ENCODE peak calls at places on chromosomes 11 and 22, in nine cellular contexts. C is bronchial epithelial cell, J is nephron progenitor cell, R is AG09319, T is pancreas, I is cardiac muscle cell, W is left ventricle myocardium inferior, Q is transverse colon, F is BJ. O is an unnamed sample.

GRCh38 chr11:23755076-23755475 is 741.8 kb upstream of the LUZP2 start:
- DNase-seq in C (peak), J (no peak), R (no peak), T (no peak), I (no peak), W (no peak), Q (no peak), F (no peak), O (no peak)

GRCh38 chr22:42511401-42511891 is 8.2 kb downstream of the RRP7A start:
- DNase-seq in C (no peak), J (no peak), R (no peak), T (no peak), I (no peak), W (no peak), Q (peak), F (no peak), O (no peak)

GRCh38 chr11:65506770-65507485 is 8.1 kb downstream of the MALAT1 start:
- DNase-seq in C (peak), J (no peak), R (peak), T (no peak), I (peak), W (no peak), Q (peak), F (no peak), O (peak)

GRCh38 chr11:10934293-10934850 is 76.5 kb upstream of the ZBED5 start:
- DNase-seq in C (no peak), J (no peak), R (no peak), T (no peak), I (peak), W (no peak), Q (peak), F (no peak), O (peak)

GRCh38 chr11:66467034-66467659 is 442 bp downstream of the PELI3 start:
- DNase-seq in C (peak), J (no peak), R (no peak), T (peak), I (peak), W (no peak), Q (peak), F (no peak), O (peak)

GRCh38 chr11:28773606-28774005 is 665.4 kb downstream of the METTL15 start:
- DNase-seq in C (no peak), J (no peak), R (no peak), T (no peak), I (no peak), W (no peak), Q (no peak), F (no peak), O (no peak)

GRCh38 chr11:92225206-92225562 is 566 bp downstream of the FAT3 start:
- DNase-seq in C (no peak), J (peak), R (no peak), T (no peak), I (peak), W (no peak), Q (no peak), F (no peak), O (no peak)

GRCh38 chr11:2382927-2383822 is 6.1 kb downstream of the CD81 start:
- DNase-seq in C (no peak), J (no peak), R (no peak), T (no peak), I (peak), W (peak), Q (peak), F (no peak), O (no peak)

GRCh38 chr11:44812971-44813370 is 86.2 kb downstream of the TSPAN18 start:
- DNase-seq in C (no peak), J (no peak), R (no peak), T (no peak), I (no peak), W (no peak), Q (no peak), F (no peak), O (no peak)

GRCh38 chr11:19367051-19367709 is 126.4 kb upstream of the E2F8 start:
- DNase-seq in C (no peak), J (no peak), R (no peak), T (no peak), I (no peak), W (no peak), Q (no peak), F (no peak), O (no peak)

GRCh38 chr11:107017433-107018227 is 646 bp downstream of the GUCY1A2 start:
- DNase-seq in C (no peak), J (peak), R (no peak), T (peak), I (peak), W (peak), Q (no peak), F (no peak), O (peak)

DNA sequence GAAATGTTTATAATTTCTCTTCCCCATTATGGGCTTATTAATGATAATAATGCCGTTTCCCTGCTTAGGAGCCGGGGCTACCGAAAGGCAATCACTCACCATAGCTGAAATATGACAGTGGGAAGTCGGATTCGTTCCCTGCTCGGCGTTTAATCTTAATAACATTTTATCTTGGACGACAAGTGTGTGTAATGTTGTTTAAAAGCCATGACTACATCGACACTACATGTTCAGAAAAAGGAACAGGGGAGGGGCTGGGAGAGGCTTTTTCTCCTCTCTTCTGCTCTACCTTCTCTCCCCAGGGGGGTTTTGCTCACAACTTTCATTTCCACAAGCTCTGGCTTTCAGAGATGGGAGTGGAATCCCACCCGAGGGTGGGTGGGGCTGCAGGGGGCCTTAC is 105.5 kb downstream of the DSCAML1 start:
- DNase-seq in C (no peak), J (no peak), R (no peak), T (no peak), I (no peak), W (no peak), Q (no peak), F (no peak), O (no peak)
- TF ChIP-seq CTCF in C (no peak), J (no peak), R (no peak), T (no peak), I (no peak), W (no peak), Q (no peak), F (no peak), O (no peak)

GRCh38 chr11:12281571-12282478 is 95.5 kb upstream of the PARVA start:
- DNase-seq in C (peak), J (peak), R (peak), T (peak), I (peak), W (peak), Q (peak), F (no peak), O (peak)

GRCh38 chr11:12282676-12283075 is 94.7 kb upstream of the PARVA start:
- DNase-seq in C (peak), J (no peak), R (no peak), T (no peak), I (no peak), W (no peak), Q (no peak), F (no peak), O (no peak)

GRCh38 chr11:12280199-12280837 is 97.1 kb upstream of the PARVA start:
- DNase-seq in C (no peak), J (no peak), R (no peak), T (no peak), I (no peak), W (no peak), Q (no peak), F (no peak), O (no peak)

GRCh38 chr11:12279672-12280108 is 97.7 kb upstream of the PARVA start:
- DNase-seq in C (no peak), J (no peak), R (no peak), T (no peak), I (no peak), W (no peak), Q (no peak), F (no peak), O (no peak)

DNA sequence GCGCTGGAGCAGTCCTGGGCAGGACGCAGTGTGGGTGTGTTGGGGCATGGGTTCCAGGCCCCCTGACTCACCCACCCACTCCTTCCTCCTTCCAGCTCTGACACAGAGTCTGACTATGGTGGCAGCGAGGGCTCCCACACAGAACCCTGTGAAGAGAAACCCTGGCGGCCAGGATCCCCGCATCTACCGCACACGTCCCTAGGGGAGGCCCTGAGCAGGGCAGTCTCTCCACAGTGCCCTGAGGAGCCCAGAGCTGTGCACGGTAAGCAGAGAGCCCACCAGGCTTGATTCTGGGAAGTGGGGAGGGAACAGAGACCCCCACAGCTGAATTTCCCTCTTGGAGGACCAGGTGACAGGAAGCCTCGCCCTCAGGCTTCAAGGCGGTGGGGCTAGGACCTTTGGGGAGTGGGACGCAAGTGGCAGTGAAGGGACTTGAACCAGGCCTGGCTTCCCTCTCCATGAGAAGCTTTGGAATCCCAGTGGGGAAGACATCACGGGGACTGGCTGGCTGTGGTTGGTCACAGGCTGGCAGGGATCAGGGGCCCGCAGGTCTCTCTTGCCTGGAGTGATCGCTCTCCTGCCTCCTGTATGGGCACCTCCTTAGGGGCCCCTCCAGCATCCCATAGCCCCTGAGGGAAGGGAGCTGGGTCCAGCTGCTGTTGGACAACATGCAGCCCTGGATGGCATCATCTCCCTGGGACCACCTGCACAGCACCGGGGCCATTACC is 96.4 kb upstream of the PARVA start:
- DNase-seq in C (peak), J (no peak), R (no peak), T (no peak), I (no peak), W (no peak), Q (no peak), F (no peak), O (no peak)
- TF ChIP-seq CTCF in C (no peak), J (no peak), R (no peak), T (no peak), I (no peak), W (no peak), Q (no peak), F (no peak), O (no peak)

GRCh38 chr11:63132985-63133775 is 10.8 kb downstream of the SLC22A24 start:
- DNase-seq in C (no peak), J (no peak), R (no peak), T (peak), I (no peak), W (no peak), Q (no peak), F (no peak), O (no peak)
- TF ChIP-seq CTCF in C (no peak), J (no peak), R (no peak), T (no peak), I (no peak), W (no peak), Q (no peak), F (no peak), O (no peak)

DNA sequence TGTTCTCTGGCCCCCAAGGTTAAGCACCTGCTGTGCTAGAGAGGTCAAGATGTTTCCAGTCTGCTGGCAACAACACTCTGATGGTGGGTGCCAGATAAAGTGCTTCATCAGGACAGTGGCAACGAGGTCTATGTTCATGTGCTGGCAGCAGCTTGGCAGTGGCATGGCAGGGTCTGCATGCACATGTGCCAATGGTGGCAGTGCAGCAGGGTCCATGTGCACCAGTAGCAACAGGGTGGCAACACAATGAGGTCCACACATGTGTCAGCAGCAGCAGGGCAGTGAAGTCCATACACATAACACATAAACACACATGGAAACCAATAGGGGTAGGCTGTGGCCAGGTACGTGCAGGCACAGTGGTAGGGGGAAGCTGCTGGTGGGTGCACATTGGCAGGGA is 48.4 kb upstream of the FAR1 start:
- DNase-seq in C (no peak), J (no peak), R (no peak), T (no peak), I (no peak), W (no peak), Q (no peak), F (no peak), O (no peak)
- TF ChIP-seq CTCF in C (no peak), J (no peak), R (no peak), T (no peak), I (no peak), W (no peak), Q (no peak), F (no peak), O (no peak)

GRCh38 chr11:30131535-30131934 is 99.3 kb upstream of the FSHB start:
- DNase-seq in C (peak), J (no peak), R (no peak), T (no peak), I (peak), W (no peak), Q (no peak), F (no peak), O (no peak)

GRCh38 chr11:30133308-30133707 is 97.5 kb upstream of the FSHB start:
- DNase-seq in C (no peak), J (no peak), R (no peak), T (peak), I (no peak), W (no peak), Q (no peak), F (no peak), O (no peak)

GRCh38 chr11:30125461-30125860 is 105.4 kb upstream of the FSHB start:
- DNase-seq in C (no peak), J (no peak), R (no peak), T (no peak), I (no peak), W (no peak), Q (no peak), F (no peak), O (no peak)

GRCh38 chr11:30128269-30128932 is 102.4 kb upstream of the FSHB start:
- DNase-seq in C (peak), J (peak), R (no peak), T (no peak), I (peak), W (no peak), Q (no peak), F (no peak), O (peak)
- TF ChIP-seq CTCF in C (peak), J (peak), R (peak), T (no peak), I (peak), W (peak), Q (peak), F (peak), O (peak)

DNA sequence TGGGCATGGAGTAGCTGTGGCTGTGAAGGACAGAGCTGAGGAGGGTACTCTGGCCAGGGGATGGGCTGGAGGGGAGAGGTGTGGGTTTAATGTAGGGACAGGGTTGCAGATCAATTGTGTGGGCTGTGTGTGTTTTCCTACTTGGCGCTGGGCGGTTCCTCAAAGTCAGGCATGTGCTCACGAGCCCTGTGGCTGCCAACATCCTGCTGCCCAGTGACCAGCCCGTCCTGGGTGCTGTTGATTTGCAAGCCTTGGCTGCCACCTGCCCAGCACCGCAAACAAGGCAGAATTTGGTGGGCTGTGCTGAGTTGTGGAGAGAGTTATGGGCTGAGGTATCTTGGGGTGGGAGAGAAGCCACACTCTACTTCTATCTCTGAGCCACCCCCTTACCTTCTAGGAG is 69.2 kb downstream of the SCN3B start:
- DNase-seq in C (peak), J (no peak), R (no peak), T (no peak), I (no peak), W (no peak), Q (peak), F (no peak), O (peak)
- TF ChIP-seq CTCF in C (no peak), J (no peak), R (no peak), T (no peak), I (no peak), W (no peak), Q (no peak), F (no peak), O (no peak)

DNA sequence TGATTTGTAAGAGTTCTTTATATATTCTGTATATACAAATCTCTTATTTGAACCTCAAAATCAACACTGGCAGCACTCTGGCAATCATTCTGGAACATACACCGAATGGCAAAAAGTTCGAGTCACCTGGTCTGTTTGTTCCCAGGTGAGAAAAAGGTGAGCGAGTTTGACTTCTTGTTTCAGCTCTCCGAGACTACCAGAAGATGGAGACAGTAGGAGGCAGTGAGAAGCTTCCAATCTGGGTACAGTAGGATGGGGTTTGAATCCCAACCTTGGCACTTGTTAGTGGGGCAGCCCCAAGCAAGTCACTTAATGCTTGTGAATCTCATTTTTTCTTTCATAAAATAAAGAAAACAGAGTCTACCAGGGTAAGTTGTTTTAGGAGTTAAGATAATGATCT is 76.4 kb downstream of the C2CD3 start:
- DNase-seq in C (peak), J (no peak), R (no peak), T (no peak), I (no peak), W (no peak), Q (no peak), F (no peak), O (no peak)
- TF ChIP-seq CTCF in C (no peak), J (no peak), R (no peak), T (no peak), I (no peak), W (no peak), Q (no peak), F (no peak), O (no peak)